ENCODE peak calls at places on chromosomes 3 and 15, in ten cellular contexts. Z is Peyer's patch, M is sigmoid colon, U is spleen, N is IMR-90, K is HepG2, B is mesendoderm, I is right lobe of liver, Y is aorta, V is PC-3. R is an unnamed sample.
A peak's percentile ranks its signal among the peaks of the same experiment; 100 is the strongest.

GRCh38 chr3:25542571-25543039 is 114.5 kb downstream of the RARB start:
- DNase-seq in Z (no peak), M (no peak), U (no peak), N (no peak), K (no peak), B (no peak), I (no peak), Y (no peak), V (no peak), R (no peak)

GRCh38 chr15:36356978-36357582 is 222.3 kb upstream of the CDIN1 start:
- DNase-seq in Z (no peak), M (no peak), U (no peak), N (peak; percentile 82), K (no peak), B (no peak), I (no peak), Y (no peak), V (no peak), R (peak; percentile 66)

GRCh38 chr3:197880361-197881339 is 69.3 kb upstream of the RPL35A start:
- DNase-seq in Z (no peak), M (no peak), U (no peak), N (no peak), K (peak; percentile 82), B (no peak), I (no peak), Y (no peak), V (no peak), R (no peak)

GRCh38 chr3:106130384-106131084 is 261.7 kb upstream of the CBLB start:
- DNase-seq in Z (no peak), M (no peak), U (no peak), N (peak; percentile 87), K (no peak), B (peak; percentile 79), I (no peak), Y (no peak), V (peak; percentile 50), R (peak; percentile 68)

GRCh38 chr15:49380912-49381311 is 42.1 kb upstream of the FGF7 start:
- DNase-seq in Z (no peak), M (no peak), U (no peak), N (peak; percentile 1), K (no peak), B (peak; percentile 90), I (no peak), Y (no peak), V (no peak), R (no peak)

GRCh38 chr15:40028853-40029252 is 10.1 kb downstream of the SRP14 start:
- DNase-seq in Z (no peak), M (no peak), U (no peak), N (no peak), K (no peak), B (no peak), I (no peak), Y (no peak), V (no peak), R (no peak)

GRCh38 chr15:101505610-101506337 is 16.3 kb upstream of the PCSK6 start:
- DNase-seq in Z (no peak), M (no peak), U (no peak), N (no peak), K (no peak), B (no peak), I (no peak), Y (no peak), V (no peak), R (no peak)

GRCh38 chr3:125054436-125055164 is 1.2 kb downstream of the HEG1 start:
- DNase-seq in Z (peak; percentile 50), M (no peak), U (peak; percentile 72), N (peak; percentile 68), K (peak; percentile 85), B (no peak), I (no peak), Y (no peak), V (peak; percentile 38), R (peak; percentile 63)

GRCh38 chr3:145864336-145864735 is 296.6 kb downstream of the PLOD2 start:
- DNase-seq in Z (no peak), M (no peak), U (no peak), N (no peak), K (no peak), B (no peak), I (no peak), Y (no peak), V (no peak), R (no peak)

GRCh38 chr3:98843301-98843959 is 58.1 kb downstream of the DCBLD2 start:
- DNase-seq in Z (no peak), M (no peak), U (no peak), N (no peak), K (no peak), B (no peak), I (no peak), Y (no peak), V (no peak), R (no peak)

GRCh38 chr3:113231827-113232253 is 20.5 kb downstream of the BOC start:
- DNase-seq in Z (no peak), M (no peak), U (no peak), N (peak; percentile 89), K (peak; percentile 58), B (peak; percentile 96), I (no peak), Y (no peak), V (peak; percentile 95), R (peak; percentile 51)

GRCh38 chr3:141330718-141331369 is 37.5 kb upstream of the ZBTB38 start:
- DNase-seq in Z (no peak), M (no peak), U (no peak), N (peak; percentile 54), K (no peak), B (no peak), I (no peak), Y (no peak), V (no peak), R (no peak)

DNA sequence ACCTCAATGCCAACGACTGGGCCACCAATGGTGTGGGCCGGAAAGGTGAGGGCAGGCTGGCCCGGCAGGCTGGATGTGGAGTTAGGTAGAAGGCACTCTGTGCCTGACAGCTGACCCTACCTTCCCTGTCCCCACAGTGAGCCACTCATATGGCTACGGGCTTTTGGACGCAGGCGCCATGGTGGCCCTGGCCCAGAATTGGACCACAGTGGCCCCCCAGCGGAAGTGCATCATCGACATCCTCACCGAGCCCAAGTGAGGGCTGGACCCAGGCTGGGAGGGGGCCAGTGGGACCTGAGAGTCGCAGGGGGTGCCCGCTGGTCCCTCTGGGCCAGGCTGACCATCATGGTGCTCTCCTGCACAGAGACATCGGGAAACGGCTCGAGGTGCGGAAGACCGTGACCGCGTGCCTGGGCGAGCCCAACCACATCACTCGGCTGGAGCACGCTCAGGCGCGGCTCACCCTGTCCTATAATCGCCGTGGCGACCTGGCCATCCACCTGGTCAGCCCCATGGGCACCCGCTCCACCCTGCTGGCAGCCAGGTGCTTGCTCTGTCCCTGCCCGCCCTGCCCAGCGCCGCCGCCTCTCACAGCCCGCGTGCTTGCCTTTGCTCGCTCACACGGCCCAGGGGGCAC is 4.5 kb upstream of the FES start:
- DNase-seq in Z (no peak), M (no peak), U (peak; percentile 79), N (no peak), K (no peak), B (no peak), I (no peak), Y (no peak), V (no peak), R (no peak)
- H3K4me1 ChIP-seq in Z (peaks cover 11% of the 10 kb centered on the region), M (peaks cover 19% of the 10 kb centered on the region), U (peaks cover 34% of the 10 kb centered on the region), N (peaks cover 10% of the 10 kb centered on the region), K (peaks cover 23% of the 10 kb centered on the region), B (peaks cover 3% of the 10 kb centered on the region), I (no peaks in the 10 kb centered on the region), Y (no peaks in the 10 kb centered on the region), V (no peaks in the 10 kb centered on the region), R (no peaks in the 10 kb centered on the region)

GRCh38 chr15:70761046-70761445 is 2.3 kb downstream of the UACA start:
- DNase-seq in Z (no peak), M (no peak), U (no peak), N (no peak), K (no peak), B (no peak), I (no peak), Y (no peak), V (peak; percentile 15), R (no peak)
- H3K27me3 ChIP-seq in Z (no peaks in the 10 kb centered on the region), M (no peaks in the 10 kb centered on the region), U (no peaks in the 10 kb centered on the region), N (no peaks in the 10 kb centered on the region), K (peaks cover 3% of the 10 kb centered on the region), B (no peaks in the 10 kb centered on the region), I (no peaks in the 10 kb centered on the region), Y (no peaks in the 10 kb centered on the region), V (no peaks in the 10 kb centered on the region), R (no peaks in the 10 kb centered on the region)

GRCh38 chr3:194928183-194928736 is 242.6 kb downstream of the FAM43A start:
- DNase-seq in Z (no peak), M (no peak), U (no peak), N (peak; percentile 61), K (no peak), B (peak; percentile 37), I (no peak), Y (no peak), V (peak; percentile 40), R (peak; percentile 40)

GRCh38 chr3:194930439-194931204 is 244.9 kb downstream of the FAM43A start:
- DNase-seq in Z (no peak), M (no peak), U (peak; percentile 84), N (peak; percentile 46), K (peak; percentile 31), B (peak; percentile 77), I (no peak), Y (peak; percentile 70), V (peak; percentile 68), R (peak; percentile 89)

GRCh38 chr3:194925614-194926013 is 239.9 kb downstream of the FAM43A start:
- DNase-seq in Z (no peak), M (no peak), U (no peak), N (no peak), K (no peak), B (no peak), I (no peak), Y (no peak), V (no peak), R (peak; percentile 76)

GRCh38 chr3:194931366-194931765 is 245.7 kb downstream of the FAM43A start:
- DNase-seq in Z (no peak), M (no peak), U (no peak), N (no peak), K (no peak), B (no peak), I (no peak), Y (no peak), V (no peak), R (no peak)

DNA sequence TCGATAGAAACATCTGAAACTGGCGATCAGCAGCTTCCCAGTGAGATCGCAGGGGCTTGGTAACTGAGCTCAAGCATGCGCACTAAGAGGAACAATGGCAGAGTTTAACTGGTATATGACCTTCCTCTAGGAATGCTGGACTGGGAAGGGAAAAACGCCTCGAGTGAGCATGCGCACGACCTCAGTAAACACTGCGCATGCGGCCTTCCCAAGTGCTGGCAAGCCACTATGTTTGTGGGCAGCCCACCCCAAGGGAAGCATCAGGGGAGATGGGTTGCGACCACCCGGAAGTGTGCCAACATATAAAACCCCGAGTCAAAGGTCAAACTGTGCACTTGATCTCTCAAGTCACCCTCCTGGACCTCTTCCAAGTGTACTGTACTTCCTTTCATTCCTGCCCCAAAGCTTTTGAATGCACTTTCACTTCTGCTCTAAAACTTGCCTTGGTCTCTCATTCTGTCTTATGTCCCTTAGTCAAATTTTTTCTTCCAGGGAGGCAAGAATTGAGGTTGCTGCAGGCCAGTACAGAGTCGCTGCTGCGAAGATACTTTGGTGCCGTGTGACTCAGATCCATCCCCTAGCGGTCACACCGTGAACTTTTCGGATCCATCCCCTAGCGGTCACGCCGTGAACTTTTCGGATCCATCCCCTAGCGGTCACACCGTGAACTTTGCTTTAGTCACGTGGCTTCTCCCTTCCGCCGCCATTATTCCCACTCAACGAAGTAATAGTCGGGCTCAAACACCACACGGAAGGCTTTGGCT is 243.3 kb downstream of the FAM43A start:
- DNase-seq in Z (no peak), M (no peak), U (no peak), N (no peak), K (no peak), B (peak; percentile 88), I (no peak), Y (peak; percentile 63), V (peak; percentile 21), R (no peak)
- H3K4me3 ChIP-seq in Z (no peak overlapping the region), M (no peak overlapping the region), U (no peak overlapping the region), N (no peak overlapping the region), K (no peak overlapping the region), B (no peak overlapping the region), I (no peak overlapping the region), Y (no peak overlapping the region), V (no peak overlapping the region), R (no peak overlapping the region)

GRCh38 chr3:52434080-52434479 is 10.8 kb downstream of the SEMA3G start:
- DNase-seq in Z (no peak), M (peak; percentile 32), U (peak; percentile 28), N (no peak), K (no peak), B (no peak), I (no peak), Y (peak; percentile 24), V (no peak), R (no peak)
- H3K4me1 ChIP-seq in Z (no peaks in the 10 kb centered on the region), M (no peaks in the 10 kb centered on the region), U (peaks cover 49% of the 10 kb centered on the region), N (peaks cover 10% of the 10 kb centered on the region), K (peaks cover 50% of the 10 kb centered on the region), B (no peaks in the 10 kb centered on the region), I (no peaks in the 10 kb centered on the region), Y (no peaks in the 10 kb centered on the region), V (peaks cover 11% of the 10 kb centered on the region), R (no peaks in the 10 kb centered on the region)